ENCODE peak calls at places on chromosomes 12 and 14, in seven cellular contexts. H is tibial artery; G is astrocyte of the cerebellum; V is brain microvascular endothelial cell; W is CD4-positive, alpha-beta T cell; B is fibroblast of mammary gland; L is fibroblast of pulmonary artery. D is an unnamed sample.

GRCh38 chr12:1842183-1842904 is 22.0 kb downstream of the LRTM2 start:
- DNase-seq in H (no peak), G (no peak), V (no peak), W (no peak), B (no peak), L (no peak), D (no peak)

GRCh38 chr12:90520002-90520734 is 434.8 kb downstream of the CCER1 start:
- DNase-seq in H (no peak), G (no peak), V (no peak), W (no peak), B (no peak), L (no peak), D (no peak)

GRCh38 chr12:43835656-43836454 is at the start of gene TMEM117:
- DNase-seq in H (peak), G (no peak), V (peak), W (peak), B (peak), L (peak), D (no peak)

GRCh38 chr14:105314287-105315185 is at the start of gene PACS2:
- DNase-seq in H (peak), G (peak), V (no peak), W (peak), B (peak), L (peak), D (peak)

GRCh38 chr14:22168092-22168955 is 420.7 kb downstream of the DAD1 start:
- DNase-seq in H (no peak), G (no peak), V (peak), W (no peak), B (peak), L (peak), D (no peak)

GRCh38 chr12:6020930-6021329 is 75.9 kb upstream of the ANO2 start:
- DNase-seq in H (no peak), G (no peak), V (no peak), W (no peak), B (no peak), L (no peak), D (no peak)

GRCh38 chr12:112676526-112676925 is 115.0 kb upstream of the RPH3A start:
- DNase-seq in H (no peak), G (no peak), V (no peak), W (no peak), B (no peak), L (no peak), D (no peak)

GRCh38 chr14:67729072-67729561 is 27.4 kb downstream of the RDH12 start:
- DNase-seq in H (no peak), G (no peak), V (no peak), W (no peak), B (no peak), L (peak), D (no peak)

GRCh38 chr14:94936411-94936892 is 166.5 kb upstream of the GSC start:
- DNase-seq in H (peak), G (peak), V (no peak), W (no peak), B (peak), L (peak), D (peak)

GRCh38 chr12:45989277-45989856 is 1.0 kb downstream of the SCAF11 start:
- DNase-seq in H (no peak), G (no peak), V (no peak), W (no peak), B (peak), L (peak), D (no peak)

GRCh38 chr14:92565718-92566115 is 52.1 kb downstream of the RIN3 start:
- DNase-seq in H (no peak), G (no peak), V (no peak), W (no peak), B (no peak), L (no peak), D (no peak)

GRCh38 chr12:106138646-106139421 is at the start of gene NUAK1:
- DNase-seq in H (peak), G (no peak), V (peak), W (no peak), B (no peak), L (peak), D (no peak)

GRCh38 chr14:101588990-101589389 is 27.7 kb downstream of the DIO3 start:
- DNase-seq in H (no peak), G (no peak), V (peak), W (no peak), B (no peak), L (no peak), D (no peak)

GRCh38 chr12:45122776-45123380 is 72.0 kb upstream of the DBX2 start:
- DNase-seq in H (no peak), G (peak), V (no peak), W (no peak), B (peak), L (peak), D (no peak)

GRCh38 chr12:19387182-19387581 is 52.1 kb upstream of the AEBP2 start:
- DNase-seq in H (no peak), G (no peak), V (no peak), W (no peak), B (no peak), L (peak), D (no peak)

GRCh38 chr14:72318648-72319047 is 386.4 kb downstream of the RGS6 start:
- DNase-seq in H (no peak), G (no peak), V (no peak), W (no peak), B (no peak), L (no peak), D (no peak)

GRCh38 chr14:37091651-37092050 is 80.8 kb downstream of the SLC25A21 start:
- DNase-seq in H (no peak), G (no peak), V (no peak), W (no peak), B (no peak), L (no peak), D (no peak)

GRCh38 chr12:2523881-2524561 is 270.7 kb upstream of the FKBP4 start:
- DNase-seq in H (no peak), G (no peak), V (no peak), W (no peak), B (no peak), L (no peak), D (no peak)

GRCh38 chr12:212383-212798 is 1.6 kb downstream of the SLC6A12 start:
- DNase-seq in H (no peak), G (no peak), V (no peak), W (no peak), B (no peak), L (no peak), D (no peak)

GRCh38 chr12:121550974-121551631 is 29.7 kb downstream of the KDM2B start:
- DNase-seq in H (no peak), G (no peak), V (no peak), W (no peak), B (no peak), L (no peak), D (no peak)

GRCh38 chr12:105671720-105672119 is 341.2 kb downstream of the C12orf75 start:
- DNase-seq in H (no peak), G (no peak), V (no peak), W (no peak), B (no peak), L (no peak), D (no peak)

GRCh38 chr14:70808023-70808401 is 1.3 kb downstream of the MAP3K9 start:
- DNase-seq in H (no peak), G (no peak), V (no peak), W (peak), B (no peak), L (no peak), D (no peak)

GRCh38 chr14:99273025-99273723 is 1.2 kb upstream of the BCL11B start:
- DNase-seq in H (no peak), G (no peak), V (no peak), W (no peak), B (no peak), L (no peak), D (no peak)

GRCh38 chr14:105400016-105400415 is 1.7 kb downstream of the TEX22 start:
- DNase-seq in H (no peak), G (no peak), V (no peak), W (no peak), B (no peak), L (no peak), D (no peak)

GRCh38 chr14:30998100-30998706 is 27.2 kb upstream of the AP4S1 start:
- DNase-seq in H (no peak), G (no peak), V (no peak), W (no peak), B (no peak), L (no peak), D (no peak)

GRCh38 chr12:27474344-27474743 is 27.8 kb downstream of the SMCO2 start:
- DNase-seq in H (no peak), G (peak), V (peak), W (no peak), B (peak), L (peak), D (peak)

GRCh38 chr14:20630340-20631022 is 11.0 kb downstream of the OR6S1 start:
- DNase-seq in H (no peak), G (no peak), V (peak), W (no peak), B (peak), L (peak), D (no peak)

GRCh38 chr14:63394432-63394831 is 75.7 kb upstream of the GPHB5 start:
- DNase-seq in H (no peak), G (no peak), V (no peak), W (no peak), B (no peak), L (no peak), D (no peak)

GRCh38 chr12:86275356-86275755 is 19.2 kb upstream of the MGAT4C start:
- DNase-seq in H (no peak), G (no peak), V (no peak), W (no peak), B (no peak), L (no peak), D (no peak)

GRCh38 chr12:124549629-124550028 is 17.8 kb downstream of the NCOR2 start:
- DNase-seq in H (no peak), G (no peak), V (no peak), W (no peak), B (no peak), L (no peak), D (no peak)

GRCh38 chr12:1935700-1936378 is 17.4 kb upstream of the CACNA2D4 start:
- DNase-seq in H (no peak), G (no peak), V (no peak), W (no peak), B (no peak), L (no peak), D (no peak)

GRCh38 chr12:106138279-106138645 is 492 bp downstream of the NUAK1 start:
- DNase-seq in H (no peak), G (no peak), V (no peak), W (no peak), B (no peak), L (no peak), D (no peak)

GRCh38 chr14:51297066-51297465 is 57.0 kb downstream of the TMX1 start:
- DNase-seq in H (no peak), G (no peak), V (no peak), W (no peak), B (no peak), L (no peak), D (no peak)

GRCh38 chr14:80300351-80300750 is 89.0 kb upstream of the DIO2 start:
- DNase-seq in H (no peak), G (no peak), V (no peak), W (no peak), B (no peak), L (peak), D (no peak)

GRCh38 chr12:11081987-11082386 is 10.1 kb downstream of the TAS2R43 start:
- DNase-seq in H (no peak), G (no peak), V (no peak), W (no peak), B (no peak), L (no peak), D (no peak)

GRCh38 chr14:88385212-88386101 is at the start of gene SPATA7:
- DNase-seq in H (peak), G (peak), V (peak), W (peak), B (peak), L (peak), D (peak)
- TF ChIP-seq CTCF in H (no peak), G (no peak), V (peak), W (no peak), B (no peak), L (no peak), D (no peak)

GRCh38 chr12:67415473-67415872 is 146.3 kb downstream of the CAND1 start:
- DNase-seq in H (no peak), G (no peak), V (peak), W (no peak), B (peak), L (peak), D (no peak)
- TF ChIP-seq CTCF in H (no peak), G (peak), V (peak), W (no peak), B (peak), L (peak), D (peak)

GRCh38 chr14:29798776-29799175 is 128.9 kb downstream of the PRKD1 start:
- DNase-seq in H (no peak), G (no peak), V (no peak), W (no peak), B (no peak), L (no peak), D (no peak)

GRCh38 chr14:29802211-29802610 is 125.4 kb downstream of the PRKD1 start:
- DNase-seq in H (no peak), G (no peak), V (no peak), W (no peak), B (no peak), L (no peak), D (no peak)

GRCh38 chr14:29803045-29803444 is 124.6 kb downstream of the PRKD1 start:
- DNase-seq in H (no peak), G (no peak), V (no peak), W (no peak), B (no peak), L (no peak), D (no peak)

GRCh38 chr14:29799718-29800117 is 127.9 kb downstream of the PRKD1 start:
- DNase-seq in H (no peak), G (no peak), V (no peak), W (no peak), B (no peak), L (no peak), D (no peak)

DNA sequence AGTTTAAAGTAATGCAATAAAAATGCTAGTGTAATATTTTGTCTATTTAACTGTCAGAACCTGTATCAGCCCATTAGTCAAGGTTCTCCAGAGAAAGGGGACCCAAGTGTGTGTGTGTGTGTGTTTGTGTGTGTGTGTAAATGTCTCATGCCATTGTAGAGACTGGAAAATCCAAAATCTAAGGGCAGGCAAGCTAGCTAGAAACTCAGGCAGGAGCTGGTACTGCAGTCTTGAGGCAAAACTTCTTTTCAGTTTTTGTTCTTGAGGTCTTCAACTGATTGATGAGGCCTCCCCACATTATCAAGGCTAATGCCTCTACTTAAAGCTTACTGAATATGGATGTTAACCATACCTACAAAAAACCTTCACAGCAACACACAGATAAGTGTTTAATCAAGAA is 126.7 kb downstream of the PRKD1 start:
- DNase-seq in H (no peak), G (no peak), V (no peak), W (no peak), B (no peak), L (peak), D (no peak)
- TF ChIP-seq CTCF in H (no peak), G (peak), V (peak), W (no peak), B (peak), L (peak), D (no peak)

GRCh38 chr12:130396667-130397066 is 59.0 kb downstream of the PIWIL1 start:
- DNase-seq in H (no peak), G (no peak), V (no peak), W (no peak), B (no peak), L (no peak), D (no peak)

GRCh38 chr12:130405332-130405731 is 67.6 kb downstream of the PIWIL1 start:
- DNase-seq in H (no peak), G (no peak), V (no peak), W (no peak), B (no peak), L (no peak), D (no peak)

GRCh38 chr12:130398089-130398848 is 60.6 kb downstream of the PIWIL1 start:
- DNase-seq in H (no peak), G (no peak), V (no peak), W (no peak), B (no peak), L (no peak), D (no peak)

DNA sequence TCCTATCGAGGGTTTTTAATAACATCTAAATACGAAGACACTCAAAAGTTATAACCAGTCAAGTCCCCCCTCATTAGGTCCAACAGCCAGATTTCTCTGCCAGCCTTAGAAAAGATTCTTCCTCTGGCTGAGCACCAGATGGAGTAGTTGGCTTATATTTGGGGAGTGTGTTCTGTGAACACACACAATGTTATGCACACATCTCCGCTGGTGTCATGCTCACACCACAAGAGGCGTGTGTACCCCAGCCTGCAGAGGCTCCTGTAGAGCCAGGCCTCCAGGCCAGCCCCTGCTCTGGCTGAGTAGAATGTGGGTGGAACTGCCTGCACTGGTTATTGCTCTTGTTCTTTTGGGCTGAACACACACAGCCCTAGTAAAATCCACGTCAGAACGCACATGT is 64.0 kb downstream of the PIWIL1 start:
- DNase-seq in H (no peak), G (no peak), V (no peak), W (no peak), B (no peak), L (no peak), D (no peak)
- TF ChIP-seq CTCF in H (no peak), G (no peak), V (no peak), W (no peak), B (no peak), L (no peak), D (no peak)

DNA sequence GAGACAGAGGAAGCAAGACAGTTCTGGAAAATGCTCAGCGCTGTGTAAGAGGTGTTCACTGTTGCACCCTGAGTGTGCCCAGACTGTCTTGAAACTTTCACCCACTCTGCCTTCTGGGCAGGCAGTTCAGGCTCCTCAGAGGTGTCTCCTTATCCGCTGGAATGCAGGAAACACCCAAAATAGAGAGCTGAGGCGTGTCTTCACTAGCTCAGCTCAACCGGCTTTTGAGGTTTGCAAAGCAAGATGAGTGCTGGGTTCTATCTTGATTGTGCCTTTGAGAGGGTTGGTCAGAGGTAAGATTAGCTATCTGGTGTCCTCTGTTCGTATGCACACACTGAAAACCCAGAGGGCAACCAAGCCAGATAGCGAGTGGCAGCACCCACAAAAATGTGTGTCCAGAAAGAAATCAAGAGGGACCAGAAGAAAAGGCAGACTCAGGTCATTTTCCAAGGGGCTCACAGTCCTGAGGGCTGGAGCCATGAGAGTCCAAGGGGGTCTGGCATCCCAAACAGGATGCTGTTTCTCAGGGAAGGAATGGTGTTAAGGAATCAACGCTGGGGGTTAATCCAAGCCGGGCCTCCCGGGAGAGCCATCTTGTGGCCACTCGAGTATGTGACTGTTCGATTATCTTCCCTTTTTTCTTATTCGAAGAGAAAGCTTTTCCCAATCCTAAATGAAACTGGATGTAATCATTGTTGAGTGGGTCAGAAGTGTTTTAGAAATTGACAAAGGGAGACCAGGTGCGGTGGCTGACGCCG is 47.1 kb downstream of the TBX3 start:
- DNase-seq in H (no peak), G (no peak), V (no peak), W (no peak), B (peak), L (peak), D (no peak)
- TF ChIP-seq CTCF in H (no peak), G (peak), V (peak), W (no peak), B (peak), L (peak), D (peak)

GRCh38 chr14:24425704-24426103 is 3.8 kb downstream of the CBLN3 start:
- DNase-seq in H (no peak), G (no peak), V (peak), W (no peak), B (peak), L (peak), D (peak)

GRCh38 chr14:24428628-24429394 is 657 bp downstream of the CBLN3 start:
- DNase-seq in H (no peak), G (no peak), V (no peak), W (no peak), B (no peak), L (no peak), D (no peak)

GRCh38 chr14:24426150-24426911 is 3.1 kb downstream of the CBLN3 start:
- DNase-seq in H (no peak), G (no peak), V (no peak), W (no peak), B (no peak), L (no peak), D (no peak)

GRCh38 chr14:24427537-24428508 is 1.6 kb downstream of the CBLN3 start:
- DNase-seq in H (no peak), G (no peak), V (no peak), W (no peak), B (no peak), L (no peak), D (no peak)

DNA sequence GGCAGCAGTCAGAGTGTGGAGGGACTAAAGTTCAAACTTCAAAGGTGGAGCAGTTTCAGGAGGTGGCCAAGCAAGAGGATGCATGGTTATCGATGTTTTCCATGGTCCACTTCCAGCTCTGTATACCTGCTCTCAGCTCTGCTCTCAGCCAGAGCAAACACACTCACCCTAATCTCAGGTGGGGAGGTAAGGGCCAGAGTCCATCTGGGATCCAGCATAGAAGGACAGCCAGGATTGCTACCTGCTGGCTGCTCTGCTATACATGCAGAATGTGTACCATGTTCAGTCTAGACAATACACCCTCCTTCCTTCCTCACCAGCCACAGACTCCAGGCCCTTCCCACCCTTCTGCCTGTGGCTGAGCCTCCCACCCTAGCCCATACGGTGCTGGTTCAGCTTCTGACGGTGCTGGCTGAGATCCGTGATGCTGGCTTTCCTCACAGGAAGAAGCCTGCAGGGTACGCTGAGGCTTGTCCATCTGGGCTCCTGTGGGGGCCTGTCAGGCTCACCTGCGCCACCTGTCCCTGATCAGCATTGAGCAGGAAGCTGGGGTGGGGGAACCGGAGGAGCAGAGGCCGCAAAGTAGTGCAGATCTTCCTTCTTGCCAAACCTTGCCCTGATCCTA is 2.4 kb downstream of the CBLN3 start:
- DNase-seq in H (no peak), G (no peak), V (no peak), W (no peak), B (no peak), L (no peak), D (no peak)
- TF ChIP-seq CTCF in H (no peak), G (no peak), V (no peak), W (no peak), B (no peak), L (no peak), D (no peak)

GRCh38 chr12:25960176-25960575 is 1.7 kb downstream of the RASSF8 start:
- DNase-seq in H (peak), G (no peak), V (no peak), W (no peak), B (peak), L (peak), D (no peak)
- TF ChIP-seq CTCF in H (no peak), G (peak), V (peak), W (no peak), B (peak), L (peak), D (peak)

D was measured in AG09319.